ENCODE peak calls at places on chromosomes 3 and 15, in nine cellular contexts. J is CD8-positive, alpha-beta memory T cell; U is stimulated activated CD8-positive, alpha-beta memory T cell treated with anti-CD3 and anti-CD28 coated beads, Interleukin-15, amount 100 ng/mL, for 24 hours; I is NCI-H1417; E is T-helper 2 cell; Z is Right ventricle myocardium superior; D is right cardiac atrium; L is NAMALWA; A is kidney tubule cell. Q is an unnamed sample.

GRCh38 chr3:185959609-185960517 is 22.0 kb upstream of the TRA2B start:
- DNase-seq in Z (no peak), E (no peak), I (no peak), J (no peak), A (peak; percentile 37), D (no peak), U (no peak), L (peak; percentile 15), Q (no peak)

GRCh38 chr3:87834327-87834726 is 224.5 kb downstream of the CGGBP1 start:
- DNase-seq in A (no peak), Z (no peak), J (no peak), D (no peak), I (no peak), L (no peak), E (no peak), U (no peak), Q (no peak)

GRCh38 chr3:188272481-188273372 is 118.8 kb downstream of the LPP start:
- DNase-seq in E (no peak), U (no peak), J (no peak), D (no peak), L (no peak), A (peak; percentile 82), Z (no peak), I (no peak), Q (no peak)

GRCh38 chr3:194306771-194307640 is 44.1 kb downstream of the CPN2 start:
- DNase-seq in J (no peak), D (no peak), L (peak; percentile 61), E (no peak), A (no peak), Z (no peak), I (no peak), U (no peak), Q (no peak)

GRCh38 chr3:104436536-104436935 is 930.2 kb upstream of the ALCAM start:
- DNase-seq in D (no peak), L (no peak), I (no peak), J (no peak), A (no peak), U (no peak), E (no peak), Z (no peak), Q (no peak)

GRCh38 chr15:36644156-36644896 is 64.9 kb downstream of the CDIN1 start:
- DNase-seq in J (no peak), E (no peak), U (no peak), D (no peak), Z (no peak), I (peak; percentile 84), L (no peak), A (no peak), Q (no peak)

GRCh38 chr15:33742807-33743206 is 225.5 kb upstream of the CHRM5 start:
- DNase-seq in Z (no peak), I (no peak), J (no peak), A (peak; percentile 60), D (no peak), E (no peak), U (no peak), L (no peak), Q (no peak)

GRCh38 chr15:77098572-77098971 is 27.7 kb upstream of the TSPAN3 start:
- DNase-seq in L (no peak), A (no peak), J (no peak), D (no peak), E (no peak), Z (no peak), I (no peak), U (no peak), Q (no peak)

GRCh38 chr3:48614044-48614443 is 4.6 kb upstream of the UQCRC1 start:
- DNase-seq in A (peak; percentile 49), J (no peak), D (no peak), L (no peak), U (no peak), E (no peak), I (no peak), Z (no peak), Q (no peak)

GRCh38 chr15:101052031-101052620 is 133.0 kb downstream of the LRRK1 start:
- DNase-seq in Z (no peak), U (no peak), I (no peak), E (no peak), J (no peak), A (no peak), D (no peak), L (no peak), Q (no peak)

GRCh38 chr3:62011667-62012066 is 361.7 kb downstream of the FEZF2 start:
- DNase-seq in Z (no peak), J (no peak), D (no peak), I (no peak), U (no peak), A (no peak), E (no peak), L (no peak), Q (no peak)

GRCh38 chr3:56989434-56990294 is 70.8 kb upstream of the SPATA12 start:
- DNase-seq in D (peak; percentile 66), J (no peak), I (no peak), A (no peak), L (no peak), E (no peak), U (no peak), Z (peak; percentile 74), Q (no peak)

GRCh38 chr15:68312701-68313204 is 35.2 kb downstream of the FEM1B start:
- DNase-seq in Z (no peak), J (no peak), D (no peak), L (no peak), A (no peak), I (no peak), E (no peak), U (no peak), Q (no peak)

GRCh38 chr3:13894096-13894811 is 14.4 kb upstream of the WNT7A start:
- DNase-seq in L (no peak), D (no peak), A (no peak), I (no peak), Z (no peak), J (no peak), U (no peak), E (no peak), Q (no peak)

GRCh38 chr15:51117270-51117669 is 22.6 kb upstream of the TNFAIP8L3 start:
- DNase-seq in U (no peak), D (no peak), E (no peak), L (no peak), I (no peak), A (peak; percentile 75), J (no peak), Z (no peak), Q (no peak)

GRCh38 chr3:57946970-57947381 is 61.2 kb upstream of the FLNB start:
- DNase-seq in E (no peak), L (no peak), U (no peak), J (no peak), A (no peak), Z (no peak), I (no peak), D (no peak), Q (no peak)

GRCh38 chr3:16311960-16312451 is 47.0 kb downstream of the OXNAD1 start:
- DNase-seq in Z (peak; percentile 50), U (no peak), D (peak; percentile 62), L (no peak), I (no peak), J (peak; percentile 33), A (no peak), E (no peak), Q (peak; percentile 56)

GRCh38 chr3:13812039-13812438 is 67.8 kb downstream of the WNT7A start:
- DNase-seq in I (no peak), E (no peak), L (no peak), A (no peak), Z (no peak), U (no peak), J (no peak), D (no peak), Q (no peak)

GRCh38 chr3:99974989-99975388 is 139.3 kb downstream of the FILIP1L start:
- DNase-seq in L (no peak), J (no peak), Z (no peak), D (no peak), A (peak; percentile 81), I (no peak), E (no peak), U (no peak), Q (no peak)

GRCh38 chr3:117545484-117545883 is 835.9 kb downstream of the TUSC7 start:
- DNase-seq in E (no peak), A (no peak), U (no peak), L (no peak), D (no peak), Z (no peak), I (no peak), J (no peak), Q (no peak)

GRCh38 chr3:13277860-13278531 is 142.1 kb downstream of the NUP210 start:
- DNase-seq in A (peak; percentile 42), J (no peak), U (no peak), D (peak; percentile 35), L (no peak), E (no peak), I (no peak), Z (peak; percentile 29), Q (no peak)

GRCh38 chr3:134636406-134636805 is 14.4 kb downstream of the KY start:
- DNase-seq in I (no peak), Z (no peak), A (no peak), E (no peak), D (no peak), L (no peak), U (no peak), J (no peak), Q (no peak)

GRCh38 chr3:43338295-43338694 is 52.0 kb downstream of the SNRK start:
- DNase-seq in U (no peak), L (peak; percentile 3), Z (no peak), D (no peak), A (no peak), E (no peak), J (no peak), I (no peak), Q (no peak)

GRCh38 chr3:10263549-10264363 is 15.5 kb downstream of the TATDN2 start:
- DNase-seq in Z (no peak), U (peak; percentile 29), A (peak; percentile 46), L (peak; percentile 65), J (peak; percentile 40), E (peak; percentile 64), I (no peak), D (no peak), Q (peak; percentile 64)

GRCh38 chr15:67181221-67181639 is 73.2 kb downstream of the AAGAB start:
- DNase-seq in I (no peak), Z (no peak), U (no peak), E (no peak), A (no peak), L (no peak), D (no peak), J (no peak), Q (no peak)

GRCh38 chr15:65867244-65867643 is 2.0 kb upstream of the RAB11A start:
- DNase-seq in E (no peak), A (no peak), L (no peak), U (no peak), Z (no peak), J (no peak), I (no peak), D (no peak), Q (no peak)

GRCh38 chr3:62446337-62446940 is 73.1 kb upstream of the FEZF2 start:
- DNase-seq in A (no peak), J (no peak), L (no peak), I (no peak), Z (no peak), U (no peak), D (no peak), E (no peak), Q (no peak)

GRCh38 chr3:14602006-14602803 is 49.4 kb upstream of the CCDC174 start:
- DNase-seq in L (no peak), J (no peak), E (no peak), U (no peak), D (no peak), Z (no peak), A (no peak), I (peak; percentile 60), Q (no peak)

GRCh38 chr3:165011557-165011956 is 66.7 kb downstream of the SI start:
- DNase-seq in Z (no peak), E (no peak), L (no peak), D (no peak), I (no peak), J (no peak), U (no peak), A (no peak), Q (no peak)

Q was measured in activated gamma-delta T cell treated with Interleukin-2 at 50 U/mL for 16 hours.